ENCODE peak calls at places on chromosomes 1 and 21, in five cellular contexts. One of them, this sample, is unnamed.

GRCh38 chr21:16248705-16249104 is 518.9 kb downstream of the USP25 start:
- DNase-seq in GM20000: no peak
- DNase-seq in KG1: no peak
- DNase-seq in C1 segment of cervical spinal cord: no peak
- DNase-seq in choroid plexus epithelial cell: no peak
- DNase-seq in this sample: no peak

GRCh38 chr1:8338526-8339202 is 20.8 kb downstream of the SLC45A1 start:
- DNase-seq in GM20000: no peak
- DNase-seq in KG1: no peak
- DNase-seq in C1 segment of cervical spinal cord: no peak
- DNase-seq in choroid plexus epithelial cell: no peak
- DNase-seq in this sample: no peak

GRCh38 chr1:26318338-26319064 is 743 bp downstream of the CD52 start:
- DNase-seq in GM20000: no peak
- DNase-seq in KG1: no peak
- DNase-seq in C1 segment of cervical spinal cord: peak
- DNase-seq in choroid plexus epithelial cell: no peak
- DNase-seq in this sample: no peak

GRCh38 chr1:13760340-13760739 is 60.4 kb downstream of the PRDM2 start:
- DNase-seq in GM20000: no peak
- DNase-seq in KG1: no peak
- DNase-seq in C1 segment of cervical spinal cord: no peak
- DNase-seq in choroid plexus epithelial cell: no peak
- DNase-seq in this sample: no peak

GRCh38 chr1:163395767-163396166 is 74.0 kb downstream of the NUF2 start:
- DNase-seq in GM20000: no peak
- DNase-seq in KG1: no peak
- DNase-seq in C1 segment of cervical spinal cord: no peak
- DNase-seq in choroid plexus epithelial cell: peak
- DNase-seq in this sample: no peak

GRCh38 chr1:171210355-171210754 is 25.3 kb downstream of the FMO2 start:
- DNase-seq in GM20000: no peak
- DNase-seq in KG1: no peak
- DNase-seq in C1 segment of cervical spinal cord: no peak
- DNase-seq in choroid plexus epithelial cell: peak
- DNase-seq in this sample: no peak

GRCh38 chr1:232542633-232543032 is 87.3 kb downstream of the SIPA1L2 start:
- DNase-seq in GM20000: no peak
- DNase-seq in KG1: no peak
- DNase-seq in C1 segment of cervical spinal cord: no peak
- DNase-seq in choroid plexus epithelial cell: no peak
- DNase-seq in this sample: no peak

GRCh38 chr1:93000291-93000690 is 39.0 kb upstream of the DIPK1A start:
- DNase-seq in GM20000: no peak
- DNase-seq in KG1: no peak
- DNase-seq in C1 segment of cervical spinal cord: no peak
- DNase-seq in choroid plexus epithelial cell: no peak
- DNase-seq in this sample: no peak

GRCh38 chr1:91572044-91572443 is 71.4 kb downstream of the CDC7 start:
- DNase-seq in GM20000: peak
- DNase-seq in KG1: no peak
- DNase-seq in C1 segment of cervical spinal cord: no peak
- DNase-seq in choroid plexus epithelial cell: no peak
- DNase-seq in this sample: no peak

This sample was measured in AML-193.